ENCODE peak calls at places on chromosomes 6 and 20, in eight cellular contexts. J is foreskin fibroblast, S is Caco-2, R is transverse colon, G is astrocyte of the spinal cord, C is osteoblast, K is brain microvascular endothelial cell, Y is IMR-90. O is an unnamed sample.

GRCh38 chr6:27604986-27605385 is 132.1 kb upstream of the ZNF184 start:
- DNase-seq in J (no peak), S (peak), R (no peak), G (peak), C (no peak), K (peak), Y (no peak), O (no peak)

GRCh38 chr20:7094438-7094997 is 327.0 kb downstream of the BMP2 start:
- DNase-seq in J (no peak), S (peak), R (peak), G (peak), C (peak), K (peak), Y (peak), O (no peak)

GRCh38 chr6:118772886-118773285 is 121.1 kb upstream of the ASF1A start:
- DNase-seq in J (no peak), S (no peak), R (no peak), G (no peak), C (no peak), K (no peak), Y (no peak), O (no peak)

GRCh38 chr6:76275746-76276145 is 203.3 kb upstream of the IMPG1 start:
- DNase-seq in J (no peak), S (peak), R (no peak), G (no peak), C (no peak), K (no peak), Y (no peak), O (no peak)

GRCh38 chr6:20564269-20564668 is 30.0 kb downstream of the CDKAL1 start:
- DNase-seq in J (no peak), S (no peak), R (no peak), G (peak), C (peak), K (no peak), Y (peak), O (peak)

GRCh38 chr20:42836339-42836738 is 353.4 kb downstream of the PTPRT start:
- DNase-seq in J (no peak), S (no peak), R (no peak), G (no peak), C (no peak), K (no peak), Y (no peak), O (no peak)

GRCh38 chr6:164273491-164273890 is 859.0 kb downstream of the QKI start:
- DNase-seq in J (no peak), S (no peak), R (no peak), G (no peak), C (no peak), K (no peak), Y (no peak), O (no peak)

GRCh38 chr6:150032598-150032997 is 7.3 kb upstream of the RAET1L start:
- DNase-seq in J (no peak), S (no peak), R (no peak), G (no peak), C (no peak), K (no peak), Y (no peak), O (no peak)

GRCh38 chr6:38151580-38152500 is 332.3 kb downstream of the ZFAND3 start:
- DNase-seq in J (no peak), S (no peak), R (no peak), G (no peak), C (peak), K (no peak), Y (no peak), O (no peak)

GRCh38 chr6:159916752-159917151 is 26.0 kb downstream of the MAS1 start:
- DNase-seq in J (no peak), S (no peak), R (no peak), G (no peak), C (no peak), K (no peak), Y (no peak), O (no peak)

GRCh38 chr6:142342986-142343385 is 41.2 kb downstream of the ADGRG6 start:
- DNase-seq in J (no peak), S (no peak), R (no peak), G (no peak), C (no peak), K (no peak), Y (no peak), O (no peak)

GRCh38 chr6:4133941-4134838 is 1.2 kb downstream of the ECI2 start:
- DNase-seq in J (no peak), S (peak), R (peak), G (peak), C (peak), K (no peak), Y (no peak), O (peak)

GRCh38 chr6:17621003-17621402 is 20.9 kb downstream of the FAM8A1 start:
- DNase-seq in J (no peak), S (no peak), R (no peak), G (no peak), C (no peak), K (no peak), Y (no peak), O (no peak)

GRCh38 chr20:14817121-14817520 is 479.7 kb upstream of the FLRT3 start:
- DNase-seq in J (peak), S (no peak), R (no peak), G (no peak), C (no peak), K (no peak), Y (no peak), O (no peak)

GRCh38 chr6:86045038-86045437 is 402.4 kb upstream of the SYNCRIP start:
- DNase-seq in J (no peak), S (no peak), R (no peak), G (no peak), C (no peak), K (no peak), Y (no peak), O (no peak)

GRCh38 chr20:41046716-41047115 is 18.1 kb downstream of the TOP1 start:
- DNase-seq in J (peak), S (no peak), R (no peak), G (peak), C (peak), K (no peak), Y (peak), O (no peak)

GRCh38 chr6:9173229-9173628 is 737.9 kb upstream of the SLC35B3 start:
- DNase-seq in J (no peak), S (no peak), R (no peak), G (no peak), C (no peak), K (no peak), Y (no peak), O (no peak)

GRCh38 chr6:112951829-112952228 is 604.7 kb downstream of the RFPL4B start:
- DNase-seq in J (no peak), S (no peak), R (no peak), G (no peak), C (no peak), K (no peak), Y (no peak), O (no peak)

GRCh38 chr6:43803783-43804549 is 34.0 kb downstream of the VEGFA start:
- DNase-seq in J (peak), S (peak), R (peak), G (no peak), C (no peak), K (no peak), Y (peak), O (peak)

GRCh38 chr6:145245119-145245518 is 490.2 kb downstream of the EPM2A start:
- DNase-seq in J (peak), S (no peak), R (no peak), G (peak), C (no peak), K (peak), Y (peak), O (no peak)

GRCh38 chr20:11851646-11852045 is 66.0 kb upstream of the BTBD3 start:
- DNase-seq in J (no peak), S (no peak), R (no peak), G (peak), C (no peak), K (no peak), Y (peak), O (no peak)

GRCh38 chr6:154441995-154442310 is 68.5 kb downstream of the CNKSR3 start:
- DNase-seq in J (no peak), S (no peak), R (no peak), G (no peak), C (no peak), K (no peak), Y (no peak), O (no peak)

GRCh38 chr6:51934098-51934497 is 153.3 kb downstream of the PKHD1 start:
- DNase-seq in J (no peak), S (peak), R (no peak), G (no peak), C (no peak), K (no peak), Y (no peak), O (no peak)

GRCh38 chr6:150176152-150176551 is 33.3 kb downstream of the PPP1R14C start:
- DNase-seq in J (no peak), S (no peak), R (peak), G (no peak), C (no peak), K (no peak), Y (no peak), O (no peak)

GRCh38 chr6:161434331-161434730 is 160.5 kb upstream of the AGPAT4 start:
- DNase-seq in J (no peak), S (no peak), R (no peak), G (no peak), C (peak), K (no peak), Y (no peak), O (no peak)

GRCh38 chr20:3811421-3812258 is 8.7 kb upstream of the AP5S1 start:
- DNase-seq in J (peak), S (peak), R (peak), G (peak), C (peak), K (peak), Y (peak), O (peak)

GRCh38 chr6:15044146-15044882 is 201.6 kb upstream of the JARID2 start:
- DNase-seq in J (no peak), S (peak), R (no peak), G (no peak), C (peak), K (no peak), Y (peak), O (no peak)

GRCh38 chr20:50572922-50573777 is 63.0 kb downstream of the PTPN1 start:
- DNase-seq in J (peak), S (no peak), R (no peak), G (peak), C (peak), K (no peak), Y (peak), O (peak)

GRCh38 chr20:17648782-17649730 is 33.0 kb downstream of the RRBP1 start:
- DNase-seq in J (no peak), S (peak), R (peak), G (peak), C (peak), K (no peak), Y (no peak), O (no peak)

GRCh38 chr20:1684872-1685271 is 27.3 kb upstream of the SIRPG start:
- DNase-seq in J (no peak), S (no peak), R (no peak), G (no peak), C (no peak), K (no peak), Y (no peak), O (no peak)

GRCh38 chr6:36860126-36860525 is 14.5 kb downstream of the PPIL1 start:
- DNase-seq in J (no peak), S (no peak), R (no peak), G (no peak), C (no peak), K (no peak), Y (no peak), O (no peak)

GRCh38 chr6:6001443-6001842 is 5.3 kb downstream of the NRN1 start:
- DNase-seq in J (no peak), S (no peak), R (no peak), G (no peak), C (peak), K (no peak), Y (no peak), O (no peak)

GRCh38 chr6:151372164-151372563 is 19.2 kb downstream of the ZBTB2 start:
- DNase-seq in J (no peak), S (no peak), R (no peak), G (no peak), C (no peak), K (no peak), Y (no peak), O (no peak)

GRCh38 chr6:51349866-51350265 is 531.2 kb downstream of the TFAP2B start:
- DNase-seq in J (no peak), S (no peak), R (peak), G (no peak), C (no peak), K (no peak), Y (no peak), O (no peak)

GRCh38 chr6:133286765-133287164 is 45.6 kb downstream of the EYA4 start:
- DNase-seq in J (peak), S (peak), R (no peak), G (peak), C (no peak), K (peak), Y (peak), O (no peak)

GRCh38 chr6:80974579-80974978 is 777.9 kb downstream of the TENT5A start:
- DNase-seq in J (no peak), S (no peak), R (no peak), G (no peak), C (no peak), K (no peak), Y (no peak), O (no peak)

GRCh38 chr20:58883243-58883691 is 30.8 kb downstream of the GNAS start:
- DNase-seq in J (no peak), S (no peak), R (no peak), G (peak), C (peak), K (no peak), Y (no peak), O (peak)

GRCh38 chr6:54428437-54428836 is 120.2 kb downstream of the TINAG start:
- DNase-seq in J (no peak), S (no peak), R (no peak), G (no peak), C (no peak), K (no peak), Y (no peak), O (no peak)

GRCh38 chr6:54431466-54431865 is 123.2 kb downstream of the TINAG start:
- DNase-seq in J (peak), S (no peak), R (no peak), G (no peak), C (no peak), K (no peak), Y (peak), O (no peak)

GRCh38 chr6:54426995-54427394 is 118.8 kb downstream of the TINAG start:
- DNase-seq in J (no peak), S (no peak), R (no peak), G (no peak), C (peak), K (no peak), Y (no peak), O (no peak)

DNA sequence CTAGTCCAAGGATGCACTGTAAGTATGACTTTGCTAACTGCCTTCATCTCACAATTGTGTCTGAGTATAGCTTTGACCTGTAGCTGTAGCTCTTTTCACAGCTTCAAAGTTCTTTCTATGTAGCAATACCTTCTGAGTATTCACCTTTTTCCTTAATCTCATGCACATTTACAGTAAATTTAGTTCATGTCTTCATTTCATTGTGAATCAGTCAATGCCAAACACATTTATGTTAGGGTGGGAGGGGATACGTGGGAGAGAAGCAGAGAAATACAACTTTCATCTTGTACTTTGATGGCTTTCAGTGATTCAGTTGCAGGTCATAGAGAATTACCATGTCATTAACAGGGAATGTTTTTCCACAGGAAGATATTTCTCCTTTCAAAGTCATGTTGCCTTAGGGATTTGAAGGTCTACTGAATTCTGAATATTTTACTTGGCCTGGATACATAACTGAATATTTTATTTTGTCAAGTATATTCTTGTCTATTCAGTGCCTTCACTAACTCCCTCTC is 119.2 kb downstream of the TINAG start:
- DNase-seq in J (peak), S (no peak), R (no peak), G (no peak), C (no peak), K (no peak), Y (peak), O (no peak)
- TF ChIP-seq CTCF in J (no peak), S (no peak), R (no peak), G (no peak), C (no peak), K (no peak), Y (no peak), O (no peak)

DNA sequence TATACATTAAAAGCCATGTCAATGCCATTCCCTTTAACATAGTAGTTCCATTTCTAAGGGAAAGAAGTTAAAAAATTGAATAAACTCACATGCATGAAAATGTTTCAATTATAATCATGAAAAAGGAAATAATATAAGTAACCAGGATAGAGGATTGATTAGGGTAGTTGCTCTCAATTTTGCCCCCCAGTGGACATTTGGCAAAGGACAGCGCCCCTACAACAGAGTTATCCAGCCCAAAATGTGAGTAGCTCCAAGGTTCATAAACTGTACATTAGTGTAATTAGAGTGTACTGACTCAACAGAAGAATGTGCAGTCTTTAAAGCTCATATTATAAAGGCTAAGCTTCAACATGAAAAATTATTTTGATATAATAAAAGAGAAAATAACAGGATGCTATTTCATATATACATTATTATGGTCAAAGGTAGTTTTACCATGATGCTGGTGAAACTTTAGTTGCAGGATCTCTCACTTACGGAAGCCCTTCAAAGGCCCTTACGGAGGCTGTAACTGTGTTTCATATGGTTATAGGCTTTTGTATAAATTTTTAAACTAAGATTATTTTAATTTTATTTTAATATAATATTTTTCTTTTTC is 403.4 kb downstream of the PLCB1 start:
- DNase-seq in J (no peak), S (peak), R (no peak), G (no peak), C (no peak), K (no peak), Y (no peak), O (no peak)
- TF ChIP-seq CTCF in J (peak), S (peak), R (no peak), G (peak), C (peak), K (peak), Y (peak), O (peak)

DNA sequence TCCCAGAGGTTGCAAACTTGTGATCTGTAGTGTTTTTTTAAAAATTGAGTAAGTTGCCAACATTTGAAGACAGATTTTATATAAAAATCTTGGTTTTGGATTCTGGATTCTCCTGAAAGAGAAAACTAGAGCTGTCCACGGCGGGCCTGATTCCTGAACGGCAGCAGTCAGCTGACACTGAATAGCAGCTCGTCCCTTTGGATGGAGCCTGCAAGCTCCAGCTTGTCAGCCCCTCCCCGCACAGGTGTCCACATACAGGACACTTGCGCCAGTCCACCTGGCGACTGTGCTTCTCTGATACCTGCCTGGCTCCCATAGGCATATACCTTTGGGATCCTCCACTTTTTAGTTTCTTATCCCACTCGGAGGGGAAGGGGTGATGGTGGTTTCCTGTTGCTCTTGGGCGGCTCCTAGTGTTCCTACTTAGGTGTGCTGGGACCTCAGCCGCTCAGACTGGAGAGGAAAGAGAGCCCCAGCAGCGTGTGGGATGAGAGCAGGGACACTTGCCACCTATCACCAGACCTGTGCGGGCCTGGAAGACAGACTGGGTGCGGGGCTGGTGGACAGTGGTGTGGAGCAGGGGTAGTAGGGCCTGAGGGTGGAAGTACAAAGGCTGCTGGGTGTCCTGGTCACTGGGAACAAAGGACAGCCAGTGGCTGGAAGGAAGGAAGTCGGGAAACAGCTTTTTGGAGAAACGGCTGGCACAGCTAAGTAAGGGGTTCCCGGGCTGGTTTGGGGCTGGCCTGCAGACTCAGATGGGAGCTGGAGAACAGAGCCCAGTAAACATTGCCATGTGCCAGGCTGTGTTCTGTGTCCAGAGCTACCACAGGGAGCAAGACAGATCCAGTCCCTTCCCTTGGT is 18.3 kb downstream of the GHRH start:
- DNase-seq in J (no peak), S (peak), R (no peak), G (no peak), C (no peak), K (no peak), Y (no peak), O (no peak)
- TF ChIP-seq CTCF in J (no peak), S (peak), R (no peak), G (peak), C (peak), K (peak), Y (no peak), O (peak)

GRCh38 chr20:46104262-46104661 is 13.9 kb upstream of the CD40 start:
- DNase-seq in J (no peak), S (no peak), R (no peak), G (no peak), C (no peak), K (no peak), Y (no peak), O (no peak)

GRCh38 chr20:46101957-46102356 is 12.2 kb upstream of the NCOA5 start:
- DNase-seq in J (no peak), S (no peak), R (no peak), G (no peak), C (no peak), K (no peak), Y (no peak), O (no peak)

GRCh38 chr20:46102940-46103339 is 13.2 kb upstream of the NCOA5 start:
- DNase-seq in J (no peak), S (no peak), R (no peak), G (no peak), C (no peak), K (no peak), Y (no peak), O (no peak)

DNA sequence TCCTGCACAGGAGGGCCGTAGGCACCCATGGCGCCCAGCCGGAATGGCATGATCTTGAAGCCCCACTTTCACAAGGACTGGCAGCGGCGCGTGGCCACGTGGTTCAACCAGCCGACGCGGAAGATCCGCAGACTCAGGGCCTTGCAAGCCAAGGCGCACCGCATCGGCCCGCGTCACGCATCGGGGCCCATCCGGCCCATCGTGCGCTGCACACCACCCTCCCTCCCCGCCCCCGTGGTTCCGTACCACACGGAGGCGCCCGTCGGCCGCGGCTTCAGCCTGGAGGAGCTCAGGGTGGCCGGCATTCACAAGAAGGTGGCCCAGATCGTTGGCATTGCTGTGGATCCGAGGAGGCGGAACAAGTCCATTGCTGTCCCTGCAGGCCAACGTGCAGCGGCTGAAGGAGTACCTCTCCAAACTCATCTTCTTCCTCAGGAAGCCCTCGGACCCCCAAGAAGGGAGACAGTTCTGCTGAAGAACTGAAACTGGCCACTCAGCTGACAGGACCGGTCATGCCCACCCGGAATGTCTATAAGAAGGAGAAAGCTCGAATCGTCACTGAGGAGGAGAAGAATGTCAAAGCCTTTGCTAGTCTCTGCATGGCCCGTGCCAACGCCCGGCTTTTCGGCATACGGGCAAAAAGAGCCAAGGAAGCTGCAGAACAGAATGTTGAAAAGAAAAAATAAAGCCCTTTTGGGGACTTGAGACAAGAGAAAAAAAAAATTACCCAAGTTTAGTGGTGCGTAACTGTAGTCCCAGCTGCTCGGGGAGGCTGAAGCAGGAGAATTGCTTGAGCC is 9.9 kb upstream of the NCOA5 start:
- DNase-seq in J (no peak), S (no peak), R (peak), G (no peak), C (no peak), K (no peak), Y (no peak), O (no peak)
- TF ChIP-seq CTCF in J (no peak), S (no peak), R (no peak), G (no peak), C (no peak), K (peak), Y (no peak), O (no peak)